ENCODE peak calls at places on chromosomes 5 and 9, in five cellular contexts. J, O, G, Y and I are unnamed samples.

GRCh38 chr5:150672884-150673275 is 11.8 kb downstream of the MYOZ3 start:
- DNase-seq in J (no peak), G (no peak), Y (no peak), O (no peak), I (no peak)

GRCh38 chr5:172616730-172617129 is 24.3 kb upstream of the NEURL1B start:
- DNase-seq in Y (no peak), O (no peak), J (no peak), G (no peak), I (no peak)

GRCh38 chr5:138911441-138911840 is 36.3 kb upstream of the LRRTM2 start:
- DNase-seq in Y (peak), J (no peak), G (no peak), O (no peak), I (no peak)

GRCh38 chr9:130298663-130299279 is 33.2 kb downstream of the HMCN2 start:
- DNase-seq in O (no peak), Y (no peak), J (peak), G (no peak), I (no peak)

GRCh38 chr5:143056792-143057579 is 286.8 kb downstream of the ARHGAP26 start:
- DNase-seq in Y (no peak), O (no peak), J (no peak), G (no peak), I (no peak)

GRCh38 chr9:128937310-128938165 is 9.9 kb downstream of the DOLK start:
- DNase-seq in O (no peak), G (no peak), Y (no peak), J (no peak), I (no peak)

GRCh38 chr5:67249590-67249895 is 52.9 kb upstream of the CD180 start:
- DNase-seq in J (no peak), O (no peak), G (no peak), Y (peak), I (no peak)

GRCh38 chr5:37628876-37629275 is 211.0 kb downstream of the GDNF start:
- DNase-seq in O (no peak), J (no peak), G (no peak), Y (no peak), I (no peak)

GRCh38 chr9:35820076-35820475 is 5.2 kb upstream of the HINT2 start:
- DNase-seq in G (no peak), O (no peak), Y (peak), J (no peak), I (no peak)

GRCh38 chr5:155620819-155621410 is 607.4 kb downstream of the KIF4B start:
- DNase-seq in G (no peak), Y (no peak), O (no peak), J (no peak), I (no peak)